ENCODE peak calls at places on chromosomes 1 and 21, in six cellular contexts. One of them, this sample, is unnamed.

GRCh38 chr1:159790237-159790917 is 9.6 kb downstream of the DUSP23 start:
- DNase-seq in SJSA1: peak; percentile 10
- DNase-seq in hepatocyte: peak; percentile 47
- DNase-seq in pancreas: peak; percentile 9
- DNase-seq in NT2/D1: peak; percentile 50
- DNase-seq in CD8-positive, alpha-beta memory T cell: no peak
- DNase-seq in this sample: no peak

GRCh38 chr1:98104285-98104684 is 183.5 kb upstream of the DPYD start:
- DNase-seq in NT2/D1: no peak
- DNase-seq in SJSA1: no peak
- DNase-seq in CD8-positive, alpha-beta memory T cell: no peak
- DNase-seq in pancreas: no peak
- DNase-seq in hepatocyte: no peak
- DNase-seq in this sample: no peak

GRCh38 chr1:58576727-58577675 is at the start of gene TACSTD2:
- DNase-seq in SJSA1: no peak
- DNase-seq in hepatocyte: peak; percentile 84
- DNase-seq in NT2/D1: no peak
- DNase-seq in pancreas: peak; percentile 90
- DNase-seq in CD8-positive, alpha-beta memory T cell: no peak
- DNase-seq in this sample: no peak

GRCh38 chr1:109277434-109278204 is 5.3 kb downstream of the PSRC1 start:
- DNase-seq in SJSA1: peak; percentile 62
- DNase-seq in pancreas: peak; percentile 79
- DNase-seq in CD8-positive, alpha-beta memory T cell: peak; percentile 67
- DNase-seq in NT2/D1: peak; percentile 57
- DNase-seq in hepatocyte: peak; percentile 81
- DNase-seq in this sample: no peak

GRCh38 chr1:2100775-2101108 is 50.5 kb downstream of the PRKCZ start:
- DNase-seq in SJSA1: no peak
- DNase-seq in CD8-positive, alpha-beta memory T cell: no peak
- DNase-seq in hepatocyte: no peak
- DNase-seq in NT2/D1: no peak
- DNase-seq in pancreas: no peak
- DNase-seq in this sample: no peak

GRCh38 chr21:39730418-39731107 is 14.4 kb upstream of the IGSF5 start:
- DNase-seq in SJSA1: no peak
- DNase-seq in hepatocyte: no peak
- DNase-seq in NT2/D1: no peak
- DNase-seq in CD8-positive, alpha-beta memory T cell: no peak
- DNase-seq in pancreas: no peak
- DNase-seq in this sample: no peak

GRCh38 chr21:26405735-26406361 is 167.2 kb downstream of the CYYR1 start:
- DNase-seq in hepatocyte: peak; percentile 48
- DNase-seq in NT2/D1: no peak
- DNase-seq in pancreas: no peak
- DNase-seq in CD8-positive, alpha-beta memory T cell: no peak
- DNase-seq in SJSA1: peak; percentile 44
- DNase-seq in this sample: peak; percentile 60

GRCh38 chr1:241423541-241424479 is 66.8 kb upstream of the RGS7 start:
- DNase-seq in SJSA1: no peak
- DNase-seq in hepatocyte: peak; percentile 64
- DNase-seq in CD8-positive, alpha-beta memory T cell: no peak
- DNase-seq in pancreas: peak; percentile 12
- DNase-seq in NT2/D1: no peak
- DNase-seq in this sample: no peak

GRCh38 chr1:170513138-170513537 is 18.8 kb upstream of the GORAB start:
- DNase-seq in hepatocyte: no peak
- DNase-seq in SJSA1: no peak
- DNase-seq in NT2/D1: no peak
- DNase-seq in pancreas: no peak
- DNase-seq in CD8-positive, alpha-beta memory T cell: no peak
- DNase-seq in this sample: no peak

GRCh38 chr21:34220556-34221195 is 143.1 kb upstream of the KCNE2 start:
- DNase-seq in hepatocyte: no peak
- DNase-seq in pancreas: no peak
- DNase-seq in CD8-positive, alpha-beta memory T cell: no peak
- DNase-seq in NT2/D1: no peak
- DNase-seq in SJSA1: no peak
- DNase-seq in this sample: no peak

GRCh38 chr1:33169290-33170055 is 12.4 kb downstream of the TRIM62 start:
- DNase-seq in SJSA1: no peak
- DNase-seq in hepatocyte: no peak
- DNase-seq in NT2/D1: no peak
- DNase-seq in CD8-positive, alpha-beta memory T cell: no peak
- DNase-seq in pancreas: no peak
- DNase-seq in this sample: no peak
- H3K4me3 ChIP-seq in SJSA1: no peak overlapping the region
- H3K4me3 ChIP-seq in hepatocyte: no peak overlapping the region
- H3K4me3 ChIP-seq in NT2/D1: no peak overlapping the region
- H3K4me3 ChIP-seq in CD8-positive, alpha-beta memory T cell: no peak overlapping the region
- H3K4me3 ChIP-seq in pancreas: no peak overlapping the region
- H3K4me3 ChIP-seq in this sample: no peak overlapping the region

DNA sequence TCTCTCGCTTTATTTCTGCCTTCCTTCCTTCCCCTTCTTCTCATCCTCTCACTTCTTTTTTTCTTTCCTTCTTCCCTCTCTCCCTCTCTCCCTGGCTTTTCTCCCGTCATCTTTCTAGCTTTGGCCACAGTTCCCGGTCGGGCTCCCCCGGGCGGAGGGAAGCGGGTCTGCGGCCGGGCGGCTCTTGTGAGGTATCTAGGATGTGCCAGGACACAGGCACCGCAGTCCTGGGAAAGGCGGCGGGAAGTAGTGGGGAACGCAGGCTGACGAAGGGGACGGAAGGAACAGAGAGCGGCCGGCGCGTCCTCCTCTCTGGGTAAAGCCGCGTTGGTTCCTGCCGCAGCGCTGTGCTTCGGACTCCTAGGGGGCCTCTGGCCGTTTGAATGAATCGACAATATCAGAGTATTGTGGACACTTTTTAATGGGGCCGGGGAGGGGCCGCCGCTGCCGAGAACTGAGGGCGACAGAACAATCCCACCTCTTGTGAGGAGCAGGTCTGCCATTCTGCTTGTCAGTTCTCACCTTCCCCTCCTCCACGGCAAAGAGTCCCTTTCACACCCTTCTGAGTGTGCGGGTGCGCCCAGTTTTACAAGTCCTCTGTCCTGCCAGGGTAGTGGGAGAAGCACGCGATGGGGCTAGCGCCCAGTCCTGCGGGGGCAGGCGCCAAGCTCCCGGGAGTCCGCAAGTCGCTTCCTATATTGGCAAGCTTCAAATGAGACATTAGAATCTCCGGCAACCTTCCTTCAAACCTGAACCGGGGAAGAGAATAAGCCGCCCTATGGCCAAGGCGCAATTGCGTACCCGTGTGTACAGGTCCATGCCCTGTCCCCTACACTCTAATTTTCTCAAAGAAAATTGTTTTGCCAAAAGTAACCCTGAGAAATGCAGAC is 1.1 kb upstream of the LHX9 start:
- DNase-seq in NT2/D1: peak; percentile 88
- DNase-seq in hepatocyte: peak; percentile 76
- DNase-seq in CD8-positive, alpha-beta memory T cell: no peak
- DNase-seq in pancreas: no peak
- DNase-seq in SJSA1: peak; percentile 74
- DNase-seq in this sample: no peak
- H3K27me3 ChIP-seq in NT2/D1: peaks cover 100% of the 10 kb centered on the region
- H3K27me3 ChIP-seq in hepatocyte: peaks cover 100% of the 10 kb centered on the region
- H3K27me3 ChIP-seq in CD8-positive, alpha-beta memory T cell: peaks cover 98% of the 10 kb centered on the region
- H3K27me3 ChIP-seq in pancreas: peaks cover 78% of the 10 kb centered on the region
- H3K27me3 ChIP-seq in SJSA1: peaks cover 12% of the 10 kb centered on the region
- H3K27me3 ChIP-seq in this sample: peaks cover 100% of the 10 kb centered on the region

GRCh38 chr1:91891969-91892368 is 6.0 kb upstream of the TGFBR3 start:
- DNase-seq in hepatocyte: no peak
- DNase-seq in NT2/D1: no peak
- DNase-seq in CD8-positive, alpha-beta memory T cell: no peak
- DNase-seq in SJSA1: peak; percentile 50
- DNase-seq in pancreas: no peak
- DNase-seq in this sample: no peak

GRCh38 chr1:91889717-91890459 is 3.9 kb upstream of the TGFBR3 start:
- DNase-seq in SJSA1: no peak
- DNase-seq in pancreas: no peak
- DNase-seq in CD8-positive, alpha-beta memory T cell: no peak
- DNase-seq in NT2/D1: no peak
- DNase-seq in hepatocyte: peak; percentile 31
- DNase-seq in this sample: no peak

GRCh38 chr1:91895832-91896556 is 10.0 kb upstream of the TGFBR3 start:
- DNase-seq in hepatocyte: no peak
- DNase-seq in CD8-positive, alpha-beta memory T cell: no peak
- DNase-seq in pancreas: no peak
- DNase-seq in SJSA1: no peak
- DNase-seq in NT2/D1: no peak
- DNase-seq in this sample: no peak

GRCh38 chr1:91894036-91894761 is 8.2 kb upstream of the TGFBR3 start:
- DNase-seq in SJSA1: no peak
- DNase-seq in hepatocyte: no peak
- DNase-seq in pancreas: no peak
- DNase-seq in NT2/D1: no peak
- DNase-seq in CD8-positive, alpha-beta memory T cell: no peak
- DNase-seq in this sample: no peak

DNA sequence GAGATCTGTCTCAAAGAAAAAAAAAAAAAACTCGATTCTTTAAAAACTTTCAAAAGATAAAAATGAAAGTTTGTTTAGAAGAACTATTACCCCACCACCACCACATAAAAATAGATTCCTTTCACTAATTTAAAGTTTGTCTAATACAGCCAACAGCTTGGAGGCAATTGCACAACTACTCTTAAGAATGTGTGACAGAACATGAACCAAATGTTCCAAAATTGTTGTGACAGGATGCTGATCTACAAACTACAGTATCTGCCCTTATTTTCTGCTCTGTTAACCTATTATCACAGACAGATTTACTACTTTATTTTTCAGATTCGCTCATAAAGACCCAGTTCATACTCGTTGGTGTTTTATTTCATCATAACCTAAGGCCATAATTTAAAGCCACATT is 5.5 kb upstream of the TGFBR3 start:
- DNase-seq in CD8-positive, alpha-beta memory T cell: no peak
- DNase-seq in hepatocyte: no peak
- DNase-seq in NT2/D1: no peak
- DNase-seq in SJSA1: no peak
- DNase-seq in pancreas: no peak
- DNase-seq in this sample: no peak
- H3K4me3 ChIP-seq in CD8-positive, alpha-beta memory T cell: no peak overlapping the region
- H3K4me3 ChIP-seq in hepatocyte: no peak overlapping the region
- H3K4me3 ChIP-seq in NT2/D1: no peak overlapping the region
- H3K4me3 ChIP-seq in SJSA1: no peak overlapping the region
- H3K4me3 ChIP-seq in pancreas: no peak overlapping the region
- H3K4me3 ChIP-seq in this sample: no peak overlapping the region

GRCh38 chr1:101200513-101200912 is 36.3 kb upstream of the S1PR1 start:
- DNase-seq in pancreas: no peak
- DNase-seq in SJSA1: peak; percentile 79
- DNase-seq in CD8-positive, alpha-beta memory T cell: no peak
- DNase-seq in NT2/D1: peak; percentile 44
- DNase-seq in hepatocyte: peak; percentile 23
- DNase-seq in this sample: peak; percentile 54

GRCh38 chr1:101203812-101204540 is 32.8 kb upstream of the S1PR1 start:
- DNase-seq in SJSA1: peak; percentile 41
- DNase-seq in pancreas: no peak
- DNase-seq in CD8-positive, alpha-beta memory T cell: no peak
- DNase-seq in hepatocyte: no peak
- DNase-seq in NT2/D1: no peak
- DNase-seq in this sample: no peak

GRCh38 chr1:101199637-101199982 is 37.2 kb upstream of the S1PR1 start:
- DNase-seq in pancreas: no peak
- DNase-seq in NT2/D1: no peak
- DNase-seq in SJSA1: no peak
- DNase-seq in CD8-positive, alpha-beta memory T cell: no peak
- DNase-seq in hepatocyte: no peak
- DNase-seq in this sample: no peak

GRCh38 chr1:101196668-101197067 is 40.2 kb upstream of the S1PR1 start:
- DNase-seq in SJSA1: no peak
- DNase-seq in pancreas: no peak
- DNase-seq in CD8-positive, alpha-beta memory T cell: no peak
- DNase-seq in hepatocyte: no peak
- DNase-seq in NT2/D1: no peak
- DNase-seq in this sample: no peak

GRCh38 chr1:101198842-101199636 is 37.8 kb upstream of the S1PR1 start:
- DNase-seq in SJSA1: no peak
- DNase-seq in CD8-positive, alpha-beta memory T cell: no peak
- DNase-seq in hepatocyte: no peak
- DNase-seq in pancreas: no peak
- DNase-seq in NT2/D1: no peak
- DNase-seq in this sample: no peak
- H3K27me3 ChIP-seq in SJSA1: no peaks in the 10 kb centered on the region
- H3K27me3 ChIP-seq in CD8-positive, alpha-beta memory T cell: no peaks in the 10 kb centered on the region
- H3K27me3 ChIP-seq in hepatocyte: no peaks in the 10 kb centered on the region
- H3K27me3 ChIP-seq in pancreas: no peaks in the 10 kb centered on the region
- H3K27me3 ChIP-seq in NT2/D1: no peaks in the 10 kb centered on the region
- H3K27me3 ChIP-seq in this sample: no peaks in the 10 kb centered on the region

GRCh38 chr1:226973898-226974543 is 33.9 kb downstream of the COQ8A start:
- DNase-seq in hepatocyte: peak; percentile 47
- DNase-seq in pancreas: peak; percentile 60
- DNase-seq in SJSA1: no peak
- DNase-seq in NT2/D1: no peak
- DNase-seq in CD8-positive, alpha-beta memory T cell: no peak
- DNase-seq in this sample: no peak
- H3K4me3 ChIP-seq in hepatocyte: no peak overlapping the region
- H3K4me3 ChIP-seq in pancreas: no peak overlapping the region
- H3K4me3 ChIP-seq in SJSA1: no peak overlapping the region
- H3K4me3 ChIP-seq in NT2/D1: no peak overlapping the region
- H3K4me3 ChIP-seq in CD8-positive, alpha-beta memory T cell: no peak overlapping the region
- H3K4me3 ChIP-seq in this sample: no peak overlapping the region

DNA sequence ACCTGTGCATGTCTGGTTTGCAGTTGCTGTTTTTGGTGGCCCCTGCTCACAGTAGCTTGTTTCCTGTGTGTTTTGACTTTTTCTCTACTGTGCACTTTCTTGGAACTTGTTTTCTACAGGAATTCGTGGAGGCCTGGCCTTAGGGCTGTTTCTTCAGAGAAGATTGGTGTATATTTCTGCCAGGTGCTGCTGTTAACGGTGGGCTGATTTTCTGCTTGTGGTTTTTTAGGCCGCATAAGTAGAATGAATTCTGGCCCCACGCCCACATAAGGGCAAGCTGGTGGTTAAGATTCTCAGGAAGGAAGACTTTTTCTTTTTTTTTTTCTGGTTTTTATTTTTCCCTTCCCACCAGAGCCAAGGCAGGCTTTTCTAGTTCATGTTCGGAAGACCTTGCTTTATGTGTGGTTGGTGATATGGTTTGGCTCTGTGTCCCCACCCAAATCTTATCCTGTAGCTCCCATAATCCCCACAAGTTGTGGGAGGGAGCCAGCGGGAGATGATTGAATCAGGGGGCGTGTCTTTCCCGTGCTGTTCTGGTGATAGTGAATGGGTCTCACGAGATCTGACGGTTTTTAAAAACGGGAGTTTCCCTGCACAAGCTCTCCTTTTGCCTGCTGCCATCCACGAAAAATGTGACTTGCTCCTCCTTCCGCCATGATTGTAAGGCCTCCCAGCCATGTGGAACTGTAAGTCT is 71.5 kb upstream of the DISP3 start:
- DNase-seq in pancreas: no peak
- DNase-seq in NT2/D1: no peak
- DNase-seq in CD8-positive, alpha-beta memory T cell: no peak
- DNase-seq in hepatocyte: no peak
- DNase-seq in SJSA1: no peak
- DNase-seq in this sample: no peak
- H3K27me3 ChIP-seq in pancreas: no peaks in the 10 kb centered on the region
- H3K27me3 ChIP-seq in NT2/D1: no peaks in the 10 kb centered on the region
- H3K27me3 ChIP-seq in CD8-positive, alpha-beta memory T cell: no peaks in the 10 kb centered on the region
- H3K27me3 ChIP-seq in hepatocyte: no peaks in the 10 kb centered on the region
- H3K27me3 ChIP-seq in SJSA1: peaks cover 34% of the 10 kb centered on the region
- H3K27me3 ChIP-seq in this sample: no peaks in the 10 kb centered on the region

GRCh38 chr1:225699336-225699735 is 46.4 kb upstream of the ENAH start:
- DNase-seq in NT2/D1: no peak
- DNase-seq in hepatocyte: peak; percentile 19
- DNase-seq in SJSA1: no peak
- DNase-seq in pancreas: no peak
- DNase-seq in CD8-positive, alpha-beta memory T cell: no peak
- DNase-seq in this sample: no peak
- H3K4me3 ChIP-seq in NT2/D1: no peak overlapping the region
- H3K4me3 ChIP-seq in hepatocyte: no peak overlapping the region
- H3K4me3 ChIP-seq in SJSA1: no peak overlapping the region
- H3K4me3 ChIP-seq in pancreas: no peak overlapping the region
- H3K4me3 ChIP-seq in CD8-positive, alpha-beta memory T cell: no peak overlapping the region
- H3K4me3 ChIP-seq in this sample: no peak overlapping the region